ENCODE peak calls at places on chromosomes 7 and 10, in six cellular contexts. G is RPMI7951, K is cardiac muscle cell, Q is T1000, C is upper lobe of right lung, A is GM12892. R is an unnamed sample.

GRCh38 chr7:34067406-34067805 is 162.1 kb downstream of the BMPER start:
- DNase-seq in G (no peak), K (no peak), Q (no peak), C (no peak), A (no peak), R (no peak)

GRCh38 chr7:24891173-24891787 is 88.7 kb downstream of the OSBPL3 start:
- DNase-seq in G (peak; percentile 63), K (no peak), Q (no peak), C (no peak), A (no peak), R (no peak)

GRCh38 chr10:26628395-26628794 is 69.1 kb upstream of the PDSS1 start:
- DNase-seq in G (no peak), K (no peak), Q (no peak), C (no peak), A (no peak), R (no peak)

GRCh38 chr7:131553906-131554305 is 2.5 kb downstream of the PODXL start:
- DNase-seq in G (no peak), K (no peak), Q (no peak), C (no peak), A (no peak), R (no peak)

GRCh38 chr7:16187131-16187530 is 234.2 kb downstream of the CRPPA start:
- DNase-seq in G (peak; percentile 29), K (no peak), Q (no peak), C (no peak), A (no peak), R (no peak)

GRCh38 chr7:98831641-98832221 is 38.1 kb downstream of the TMEM130 start:
- DNase-seq in G (no peak), K (no peak), Q (no peak), C (peak; percentile 69), A (no peak), R (peak; percentile 53)

GRCh38 chr7:116785851-116786250 is 76.5 kb upstream of the CAPZA2 start:
- DNase-seq in G (no peak), K (no peak), Q (no peak), C (no peak), A (no peak), R (no peak)

GRCh38 chr7:2896141-2896540 is 52.0 kb upstream of the GNA12 start:
- DNase-seq in G (no peak), K (no peak), Q (no peak), C (no peak), A (no peak), R (no peak)

GRCh38 chr10:30786131-30786530 is 156.6 kb upstream of the LYZL2 start:
- DNase-seq in G (peak; percentile 88), K (no peak), Q (peak; percentile 20), C (no peak), A (no peak), R (no peak)

GRCh38 chr10:124290095-124290795 is 128.5 kb downstream of the OAT start:
- DNase-seq in G (peak; percentile 98), K (no peak), Q (no peak), C (peak; percentile 56), A (peak; percentile 40), R (peak; percentile 32)

GRCh38 chr7:80210400-80210799 is 75.8 kb downstream of the GNAI1 start:
- DNase-seq in G (no peak), K (no peak), Q (no peak), C (no peak), A (no peak), R (no peak)